ENCODE peak calls at places on chromosomes 3 and 15, in nine cellular contexts. X is endothelial cell of umbilical vein, G is PC-3, M is thoracic aorta, S is mucosa of descending colon, O is AG09309, P is lower lobe of right lung, H is bronchial epithelial cell, R is BE2C. N is an unnamed sample.

GRCh38 chr15:73034213-73034612 is 18.1 kb upstream of the NEO1 start:
- DNase-seq in R (no peak), M (no peak), G (no peak), X (no peak), O (no peak), S (no peak), P (no peak), H (no peak), N (no peak)

GRCh38 chr3:139530717-139531116 is 8.8 kb downstream of the RBP1 start:
- DNase-seq in R (no peak), X (no peak), M (no peak), G (no peak), H (no peak), S (no peak), P (no peak), O (no peak), N (no peak)

GRCh38 chr3:168977696-168978374 is 685.7 kb downstream of the MECOM start:
- DNase-seq in H (peak; percentile 32), S (no peak), X (peak; percentile 95), R (no peak), M (no peak), P (no peak), O (no peak), G (no peak), N (no peak)

GRCh38 chr3:171615281-171615680 is 155.1 kb upstream of the TNIK start:
- DNase-seq in S (no peak), H (no peak), R (no peak), G (no peak), O (no peak), P (no peak), X (no peak), M (no peak), N (no peak)

GRCh38 chr3:191066669-191067068 is 132.4 kb upstream of the OSTN start:
- DNase-seq in R (no peak), S (no peak), M (no peak), O (no peak), X (peak; percentile 29), H (peak; percentile 96), P (no peak), G (peak; percentile 92), N (no peak)

GRCh38 chr3:169581633-169582032 is 81.9 kb downstream of the MECOM start:
- DNase-seq in X (peak; percentile 46), H (peak; percentile 90), S (no peak), P (no peak), G (peak; percentile 71), M (no peak), R (no peak), O (no peak), N (no peak)

GRCh38 chr3:66383998-66384745 is 116.7 kb downstream of the LRIG1 start:
- DNase-seq in X (no peak), G (no peak), M (no peak), S (no peak), O (no peak), P (no peak), R (no peak), H (no peak), N (no peak)

GRCh38 chr3:140416686-140417085 is 261.2 kb upstream of the TRIM42 start:
- DNase-seq in H (no peak), M (no peak), R (no peak), X (no peak), P (no peak), O (no peak), G (no peak), S (no peak), N (no peak)

GRCh38 chr3:481680-482079 is 285.1 kb downstream of the CHL1 start:
- DNase-seq in X (no peak), G (peak; percentile 30), M (no peak), P (no peak), O (no peak), R (no peak), H (peak; percentile 21), S (no peak), N (no peak)

GRCh38 chr3:81660036-81660435 is 101.4 kb downstream of the GBE1 start:
- DNase-seq in R (no peak), X (no peak), P (no peak), G (no peak), H (no peak), S (no peak), O (no peak), M (no peak), N (no peak)

GRCh38 chr3:169389925-169390253 is 273.6 kb downstream of the MECOM start:
- DNase-seq in X (no peak), R (no peak), P (no peak), M (no peak), G (no peak), O (no peak), H (no peak), S (peak; percentile 26), N (no peak)

GRCh38 chr3:152268501-152269422 is at the start of gene MBNL1:
- DNase-seq in M (peak; percentile 43), H (peak; percentile 68), G (peak; percentile 79), O (no peak), X (peak; percentile 91), R (peak; percentile 85), S (peak; percentile 88), P (peak; percentile 89), N (peak; percentile 34)

GRCh38 chr15:86021281-86022264 is 58.1 kb upstream of the AGBL1 start:
- DNase-seq in R (peak; percentile 16), G (peak; percentile 50), P (no peak), M (no peak), X (no peak), S (no peak), H (peak; percentile 58), O (no peak), N (no peak)

GRCh38 chr3:107670991-107671390 is 148.2 kb downstream of the BBX start:
- DNase-seq in S (no peak), M (no peak), R (no peak), O (no peak), P (no peak), X (no peak), H (no peak), G (no peak), N (no peak)

GRCh38 chr3:120561251-120562045 is 34.7 kb upstream of the NDUFB4 start:
- DNase-seq in X (peak; percentile 77), S (peak; percentile 72), P (peak; percentile 66), H (peak; percentile 54), R (peak; percentile 79), G (peak; percentile 84), M (no peak), O (peak; percentile 38), N (no peak)

GRCh38 chr3:141331370-141332318 is 36.7 kb upstream of the ZBTB38 start:
- DNase-seq in H (peak; percentile 96), X (peak; percentile 95), O (peak; percentile 83), M (peak; percentile 33), G (peak; percentile 81), S (peak; percentile 42), R (peak; percentile 88), P (no peak), N (peak; percentile 78)

GRCh38 chr3:10007126-10007782 is 19.0 kb upstream of the FANCD2 start:
- DNase-seq in P (no peak), X (no peak), R (no peak), H (no peak), M (no peak), G (no peak), O (no peak), S (no peak), N (no peak)

DNA sequence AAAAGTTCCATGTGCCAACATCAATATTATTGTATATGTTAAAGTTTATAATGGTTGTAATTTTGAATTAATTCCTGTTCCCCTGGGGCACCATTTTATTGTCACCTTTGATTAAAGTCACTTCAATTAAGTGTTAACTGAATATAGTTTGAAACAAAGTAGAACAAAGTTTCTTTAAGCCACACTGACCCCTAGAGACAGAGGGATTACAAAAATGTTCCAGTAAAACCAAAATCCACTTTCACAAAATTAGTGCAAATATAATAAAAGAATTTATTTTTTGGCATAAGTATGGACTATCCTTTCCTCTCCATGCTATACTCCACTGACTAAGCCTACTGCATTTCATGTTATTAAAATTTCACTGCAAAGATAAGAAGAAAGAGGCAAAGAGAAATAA is 123.9 kb downstream of the ZMAT3 start:
- DNase-seq in R (no peak), S (no peak), G (no peak), M (no peak), P (no peak), X (no peak), H (no peak), O (no peak), N (no peak)
- TF ChIP-seq CTCF in R (no peak), S (no peak), G (peak; percentile 35), M (no peak), P (no peak), X (no peak), H (no peak), O (no peak), N (no peak)

DNA sequence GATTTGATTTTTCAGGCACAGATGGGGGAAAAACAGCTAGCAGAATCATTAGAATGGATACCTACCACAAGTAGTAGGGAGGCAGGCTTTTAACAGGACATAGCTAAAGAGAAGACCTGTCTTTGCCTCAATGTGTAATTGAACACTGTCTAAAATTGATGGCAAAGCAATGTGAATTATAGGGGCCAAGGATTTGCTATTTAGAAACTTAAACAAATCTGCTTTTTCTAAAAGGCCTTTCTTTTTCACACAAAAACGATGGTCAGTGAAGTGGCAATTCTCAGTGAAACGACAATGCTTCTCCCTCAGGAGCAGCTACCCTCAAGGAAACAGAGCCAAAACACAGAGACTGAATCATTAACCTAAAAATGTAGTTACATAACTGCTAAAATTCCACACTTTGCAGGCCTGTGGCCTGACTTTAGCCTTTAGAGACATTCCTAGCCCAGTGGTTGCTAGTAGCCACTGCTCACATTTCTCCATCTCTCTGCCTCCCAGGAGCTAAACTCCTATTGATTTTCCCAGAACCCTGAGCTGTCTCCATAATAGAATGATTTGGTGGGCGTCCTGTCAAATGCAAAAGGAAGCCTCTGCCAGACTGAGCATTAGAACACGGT is 630.2 kb upstream of the KCNMB2 start:
- DNase-seq in P (no peak), M (no peak), X (peak; percentile 12), H (peak; percentile 17), O (peak; percentile 73), S (no peak), G (peak; percentile 45), R (no peak), N (peak; percentile 60)
- TF ChIP-seq CTCF in P (no peak), M (peak; percentile 34), X (no peak), H (no peak), O (peak; percentile 17), S (no peak), G (no peak), R (no peak), N (no peak)

GRCh38 chr15:89090791-89091666 is 2.8 kb downstream of the ABHD2 start:
- DNase-seq in R (peak; percentile 68), G (peak; percentile 83), H (peak; percentile 78), O (peak; percentile 59), P (peak; percentile 85), X (peak; percentile 85), M (peak; percentile 60), S (no peak), N (peak; percentile 62)
- TF ChIP-seq CTCF in R (no peak), G (peak; percentile 29), H (peak; percentile 10), O (no peak), P (no peak), X (no peak), M (peak; percentile 10), S (no peak), N (peak; percentile 22)

GRCh38 chr15:75182187-75183131 is 19.2 kb upstream of the C15orf39 start:
- DNase-seq in R (no peak), P (no peak), M (no peak), S (no peak), G (no peak), X (no peak), O (no peak), H (peak; percentile 33), N (no peak)
- TF ChIP-seq CTCF in R (no peak), P (no peak), M (no peak), S (no peak), G (no peak), X (no peak), O (no peak), H (peak; percentile 7), N (no peak)

GRCh38 chr3:184816654-184817053 is 4.7 kb downstream of the VPS8 start:
- DNase-seq in H (peak; percentile 59), R (no peak), P (no peak), S (no peak), G (peak; percentile 31), X (no peak), O (no peak), M (no peak), N (no peak)
- TF ChIP-seq CTCF in H (no peak), R (no peak), P (no peak), S (no peak), G (no peak), X (no peak), O (no peak), M (no peak), N (no peak)